ENCODE peak calls at places on chromosome 9, in six cellular contexts. L, U, H, V, G and K are unnamed samples.

GRCh38 chr9:21965401-21965951 is 28.7 kb downstream of the CDKN2A start:
- DNase-seq in L (peak), U (no peak), H (peak), V (peak), G (peak), K (peak)

GRCh38 chr9:86580688-86581087 is 226.5 kb upstream of the TUT7 start:
- DNase-seq in L (no peak), U (no peak), H (no peak), V (no peak), G (no peak), K (no peak)

GRCh38 chr9:77111408-77111807 is 65.9 kb upstream of the VPS13A start:
- DNase-seq in L (no peak), U (no peak), H (no peak), V (no peak), G (no peak), K (no peak)

GRCh38 chr9:82073551-82073950 is 85.0 kb downstream of the SPATA31D1 start:
- DNase-seq in L (no peak), U (no peak), H (no peak), V (no peak), G (no peak), K (no peak)

GRCh38 chr9:93378276-93378675 is 73.2 kb upstream of the FAM120A start:
- DNase-seq in L (no peak), U (no peak), H (no peak), V (no peak), G (no peak), K (no peak)

GRCh38 chr9:76562511-76562911 is 103.5 kb downstream of the GCNT1 start:
- DNase-seq in L (no peak), U (peak), H (no peak), V (no peak), G (no peak), K (peak)

GRCh38 chr9:127205952-127206351 is 58.6 kb upstream of the GARNL3 start:
- DNase-seq in L (no peak), U (no peak), H (no peak), V (no peak), G (no peak), K (no peak)

GRCh38 chr9:135693265-135693664 is 6.0 kb downstream of the SOHLH1 start:
- DNase-seq in L (no peak), U (no peak), H (no peak), V (no peak), G (no peak), K (no peak)

GRCh38 chr9:128946945-128947422 is 419 bp downstream of the DOLK start:
- DNase-seq in L (no peak), U (no peak), H (peak), V (peak), G (no peak), K (no peak)

GRCh38 chr9:6870650-6871477 is 113.1 kb downstream of the KDM4C start:
- DNase-seq in L (no peak), U (no peak), H (no peak), V (no peak), G (no peak), K (no peak)

GRCh38 chr9:131807131-131807990 is 67.5 kb upstream of the RAPGEF1 start:
- DNase-seq in L (no peak), U (no peak), H (peak), V (peak), G (peak), K (no peak)

GRCh38 chr9:86534572-86535258 is 180.5 kb upstream of the TUT7 start:
- DNase-seq in L (no peak), U (no peak), H (no peak), V (no peak), G (no peak), K (no peak)